ENCODE peak calls at places on chromosomes 5 and 9, in nine cellular contexts. I is sigmoid colon; D is AG04449; F is AG08395; O is AG20443; M is pancreas; G is cardiac fibroblast; C is activated CD4-positive, CD25-positive, alpha-beta regulatory T cell treated with anti-CD3 and anti-CD28 coated beads, Interleukin-2, amount 50 U/mL, for 72 hours; V is NCI-H1092. B is an unnamed sample.

GRCh38 chr5:90434116-90434714 is 24.7 kb upstream of the CETN3 start:
- DNase-seq in F (peak), G (peak), D (no peak), V (no peak), I (no peak), C (no peak), M (no peak), O (peak), B (peak)

GRCh38 chr5:151580239-151580638 is 10.9 kb downstream of the FAT2 start:
- DNase-seq in G (no peak), V (no peak), C (no peak), O (no peak), D (no peak), M (no peak), I (no peak), F (no peak), B (no peak)

GRCh38 chr9:122445155-122445749 is 32.5 kb downstream of the OR1J1 start:
- DNase-seq in G (peak), V (no peak), O (peak), D (peak), F (peak), M (no peak), I (no peak), C (no peak), B (peak)

GRCh38 chr5:36523450-36523849 is 83.0 kb upstream of the SLC1A3 start:
- DNase-seq in D (no peak), M (no peak), G (no peak), F (no peak), O (no peak), V (no peak), I (no peak), C (no peak), B (no peak)

GRCh38 chr5:126499278-126499677 is 76.1 kb downstream of the GRAMD2B start:
- DNase-seq in M (no peak), O (no peak), G (no peak), F (no peak), D (no peak), V (no peak), C (no peak), I (no peak), B (no peak)

GRCh38 chr5:34756781-34757624 is 82.0 kb upstream of the TTC23L start:
- DNase-seq in D (no peak), C (no peak), I (no peak), M (no peak), V (no peak), G (no peak), F (no peak), O (no peak), B (no peak)

GRCh38 chr9:120393386-120394057 is 186.4 kb downstream of the CDK5RAP2 start:
- DNase-seq in C (no peak), F (peak), V (no peak), D (no peak), I (peak), M (no peak), G (peak), O (peak), B (peak)

GRCh38 chr9:114287001-114287762 is 35.7 kb upstream of the ORM1 start:
- DNase-seq in M (no peak), C (no peak), D (no peak), F (no peak), I (peak), O (no peak), V (peak), G (no peak), B (no peak)

GRCh38 chr5:10649518-10650410 is 85.9 kb downstream of the ANKRD33B start:
- DNase-seq in F (no peak), M (no peak), V (no peak), G (no peak), D (no peak), C (peak), O (no peak), I (peak), B (no peak)

GRCh38 chr5:93249651-93250289 is 331.2 kb downstream of the NR2F1-AS1 start:
- DNase-seq in F (no peak), G (peak), M (no peak), O (no peak), C (no peak), I (no peak), V (no peak), D (no peak), B (peak)

GRCh38 chr5:18008940-18009339 is 374.7 kb downstream of the TAF11L14 start:
- DNase-seq in F (no peak), M (no peak), I (no peak), C (no peak), V (no peak), D (no peak), O (no peak), G (no peak), B (no peak)

GRCh38 chr5:148931453-148932057 is 105.1 kb downstream of the ADRB2 start:
- DNase-seq in V (no peak), M (no peak), O (no peak), I (no peak), G (no peak), D (no peak), F (no peak), C (no peak), B (no peak)

GRCh38 chr5:169602535-169602934 is 19.0 kb downstream of the SPDL1 start:
- DNase-seq in I (no peak), V (no peak), O (no peak), G (peak), F (no peak), C (no peak), D (peak), M (no peak), B (peak)

GRCh38 chr9:78167356-78167755 is 68.5 kb upstream of the CEP78 start:
- DNase-seq in G (no peak), C (no peak), O (no peak), D (no peak), I (no peak), F (no peak), V (no peak), M (peak), B (no peak)

GRCh38 chr5:121430538-121430937 is 421.1 kb upstream of the FTMT start:
- DNase-seq in I (no peak), G (no peak), O (no peak), D (no peak), M (no peak), V (no peak), F (no peak), C (no peak), B (no peak)